ENCODE peak calls at places on chromosome 6, in four cellular contexts. One of them, this sample, is unnamed.

GRCh38 chr6:33061987-33062386 is 11.5 kb downstream of the HLA-DPA1 start:
- DNase-seq in body of pancreas: no peak
- DNase-seq in stimulated activated CD4-positive, alpha-beta T cell treated with anti-CD3 and anti-CD28 coated beads, Interleukin-12 subunit alpha, Interleukin-12 subunit beta, amount 100 ng/mL, for 48 hours: no peak
- DNase-seq in H54: no peak
- DNase-seq in this sample: peak; percentile 52

GRCh38 chr6:47137073-47137472 is 94.9 kb upstream of the ADGRF1 start:
- DNase-seq in H54: no peak
- DNase-seq in stimulated activated CD4-positive, alpha-beta T cell treated with anti-CD3 and anti-CD28 coated beads, Interleukin-12 subunit alpha, Interleukin-12 subunit beta, amount 100 ng/mL, for 48 hours: no peak
- DNase-seq in body of pancreas: no peak
- DNase-seq in this sample: no peak

GRCh38 chr6:43952746-43953145 is 174.5 kb downstream of the MRPL14 start:
- DNase-seq in H54: no peak
- DNase-seq in stimulated activated CD4-positive, alpha-beta T cell treated with anti-CD3 and anti-CD28 coated beads, Interleukin-12 subunit alpha, Interleukin-12 subunit beta, amount 100 ng/mL, for 48 hours: no peak
- DNase-seq in body of pancreas: no peak
- DNase-seq in this sample: no peak

GRCh38 chr6:2378891-2379652 is 133.7 kb upstream of the GMDS start:
- DNase-seq in H54: peak; percentile 29
- DNase-seq in stimulated activated CD4-positive, alpha-beta T cell treated with anti-CD3 and anti-CD28 coated beads, Interleukin-12 subunit alpha, Interleukin-12 subunit beta, amount 100 ng/mL, for 48 hours: no peak
- DNase-seq in body of pancreas: no peak
- DNase-seq in this sample: no peak

GRCh38 chr6:137120748-137121147 is 52.7 kb downstream of the IL22RA2 start:
- DNase-seq in H54: no peak
- DNase-seq in stimulated activated CD4-positive, alpha-beta T cell treated with anti-CD3 and anti-CD28 coated beads, Interleukin-12 subunit alpha, Interleukin-12 subunit beta, amount 100 ng/mL, for 48 hours: no peak
- DNase-seq in body of pancreas: no peak
- DNase-seq in this sample: no peak

GRCh38 chr6:74752303-74752702 is 453.6 kb downstream of the COL12A1 start:
- DNase-seq in H54: no peak
- DNase-seq in stimulated activated CD4-positive, alpha-beta T cell treated with anti-CD3 and anti-CD28 coated beads, Interleukin-12 subunit alpha, Interleukin-12 subunit beta, amount 100 ng/mL, for 48 hours: no peak
- DNase-seq in body of pancreas: no peak
- DNase-seq in this sample: no peak

GRCh38 chr6:39417440-39417839 is 94.9 kb upstream of the KCNK16 start:
- DNase-seq in body of pancreas: no peak
- DNase-seq in H54: no peak
- DNase-seq in stimulated activated CD4-positive, alpha-beta T cell treated with anti-CD3 and anti-CD28 coated beads, Interleukin-12 subunit alpha, Interleukin-12 subunit beta, amount 100 ng/mL, for 48 hours: no peak
- DNase-seq in this sample: no peak

GRCh38 chr6:113082691-113083090 is 735.6 kb downstream of the RFPL4B start:
- DNase-seq in body of pancreas: no peak
- DNase-seq in H54: no peak
- DNase-seq in stimulated activated CD4-positive, alpha-beta T cell treated with anti-CD3 and anti-CD28 coated beads, Interleukin-12 subunit alpha, Interleukin-12 subunit beta, amount 100 ng/mL, for 48 hours: no peak
- DNase-seq in this sample: no peak

GRCh38 chr6:11918021-11918738 is 93.9 kb upstream of the HIVEP1 start:
- DNase-seq in H54: no peak
- DNase-seq in body of pancreas: no peak
- DNase-seq in stimulated activated CD4-positive, alpha-beta T cell treated with anti-CD3 and anti-CD28 coated beads, Interleukin-12 subunit alpha, Interleukin-12 subunit beta, amount 100 ng/mL, for 48 hours: no peak
- DNase-seq in this sample: no peak

GRCh38 chr6:3211681-3212080 is 15.8 kb downstream of the TUBB2B start:
- DNase-seq in stimulated activated CD4-positive, alpha-beta T cell treated with anti-CD3 and anti-CD28 coated beads, Interleukin-12 subunit alpha, Interleukin-12 subunit beta, amount 100 ng/mL, for 48 hours: no peak
- DNase-seq in H54: peak; percentile 73
- DNase-seq in body of pancreas: peak; percentile 33
- DNase-seq in this sample: no peak

GRCh38 chr6:1316482-1317220 is 4.8 kb downstream of the FOXQ1 start:
- DNase-seq in stimulated activated CD4-positive, alpha-beta T cell treated with anti-CD3 and anti-CD28 coated beads, Interleukin-12 subunit alpha, Interleukin-12 subunit beta, amount 100 ng/mL, for 48 hours: no peak
- DNase-seq in H54: no peak
- DNase-seq in body of pancreas: peak; percentile 42
- DNase-seq in this sample: peak; percentile 46

GRCh38 chr6:129104131-129104530 is 221.2 kb downstream of the LAMA2 start:
- DNase-seq in H54: no peak
- DNase-seq in body of pancreas: no peak
- DNase-seq in stimulated activated CD4-positive, alpha-beta T cell treated with anti-CD3 and anti-CD28 coated beads, Interleukin-12 subunit alpha, Interleukin-12 subunit beta, amount 100 ng/mL, for 48 hours: no peak
- DNase-seq in this sample: no peak

GRCh38 chr6:163570579-163571231 is 156.2 kb downstream of the QKI start:
- DNase-seq in body of pancreas: no peak
- DNase-seq in stimulated activated CD4-positive, alpha-beta T cell treated with anti-CD3 and anti-CD28 coated beads, Interleukin-12 subunit alpha, Interleukin-12 subunit beta, amount 100 ng/mL, for 48 hours: no peak
- DNase-seq in H54: no peak
- DNase-seq in this sample: no peak

GRCh38 chr6:33413200-33413599 is 2.4 kb downstream of the PHF1 start:
- DNase-seq in H54: no peak
- DNase-seq in stimulated activated CD4-positive, alpha-beta T cell treated with anti-CD3 and anti-CD28 coated beads, Interleukin-12 subunit alpha, Interleukin-12 subunit beta, amount 100 ng/mL, for 48 hours: no peak
- DNase-seq in body of pancreas: no peak
- DNase-seq in this sample: no peak

GRCh38 chr6:108260126-108260808 is 573 bp downstream of the SNX3 start:
- DNase-seq in H54: no peak
- DNase-seq in stimulated activated CD4-positive, alpha-beta T cell treated with anti-CD3 and anti-CD28 coated beads, Interleukin-12 subunit alpha, Interleukin-12 subunit beta, amount 100 ng/mL, for 48 hours: peak; percentile 5
- DNase-seq in body of pancreas: peak; percentile 53
- DNase-seq in this sample: peak; percentile 22

GRCh38 chr6:130357436-130357835 is 8.4 kb upstream of the TMEM200A start:
- DNase-seq in body of pancreas: no peak
- DNase-seq in stimulated activated CD4-positive, alpha-beta T cell treated with anti-CD3 and anti-CD28 coated beads, Interleukin-12 subunit alpha, Interleukin-12 subunit beta, amount 100 ng/mL, for 48 hours: no peak
- DNase-seq in H54: no peak
- DNase-seq in this sample: peak; percentile 6

GRCh38 chr6:43759926-43760798 is 9.8 kb upstream of the VEGFA start:
- DNase-seq in H54: no peak
- DNase-seq in body of pancreas: no peak
- DNase-seq in stimulated activated CD4-positive, alpha-beta T cell treated with anti-CD3 and anti-CD28 coated beads, Interleukin-12 subunit alpha, Interleukin-12 subunit beta, amount 100 ng/mL, for 48 hours: no peak
- DNase-seq in this sample: no peak